ENCODE peak calls at places on chromosomes 3 and 15, in ten cellular contexts. X, F, R, L, N, A, S, I, V and O are unnamed samples.

GRCh38 chr3:132803889-132804288 is 81.7 kb upstream of the NPHP3 start:
- DNase-seq in F (peak; percentile 29), L (no peak), R (no peak), N (no peak), A (peak; percentile 10), X (no peak), S (no peak), V (no peak), I (no peak), O (no peak)

GRCh38 chr15:55282284-55282833 is 7.3 kb downstream of the RAB27A start:
- DNase-seq in F (peak; percentile 77), S (no peak), A (no peak), I (no peak), X (peak; percentile 61), N (no peak), L (no peak), R (peak; percentile 8), V (peak; percentile 53), O (peak; percentile 85)

GRCh38 chr3:136146981-136147729 is 49.0 kb downstream of the MSL2 start:
- DNase-seq in L (no peak), X (no peak), I (no peak), V (peak; percentile 33), F (peak; percentile 45), S (no peak), A (no peak), N (no peak), R (no peak), O (peak; percentile 19)

GRCh38 chr15:68558318-68559305 is 20.2 kb upstream of the CORO2B start:
- DNase-seq in A (peak; percentile 62), F (no peak), I (no peak), L (no peak), X (no peak), V (peak; percentile 77), N (no peak), S (peak; percentile 14), R (no peak), O (no peak)

GRCh38 chr3:38454179-38454883 is 641 bp downstream of the ACVR2B start:
- DNase-seq in V (peak; percentile 42), S (peak; percentile 83), I (peak; percentile 29), N (no peak), L (peak; percentile 32), R (no peak), A (peak; percentile 75), X (peak; percentile 35), F (peak; percentile 34), O (peak; percentile 8)

GRCh38 chr3:179801263-179801662 is 148.4 kb downstream of the USP13 start:
- DNase-seq in A (no peak), S (no peak), R (no peak), X (peak; percentile 49), L (no peak), V (no peak), N (no peak), I (no peak), F (peak; percentile 55), O (peak; percentile 95)

GRCh38 chr3:136332776-136333175 is 82.6 kb downstream of the PCCB start:
- DNase-seq in X (peak; percentile 76), R (no peak), F (peak; percentile 80), S (no peak), I (no peak), V (peak; percentile 26), N (no peak), A (no peak), L (no peak), O (peak; percentile 64)

GRCh38 chr3:41026394-41027177 is 172.7 kb upstream of the CTNNB1 start:
- DNase-seq in F (peak; percentile 77), S (peak; percentile 44), L (peak; percentile 22), N (no peak), I (peak; percentile 65), X (no peak), R (no peak), V (no peak), A (no peak), O (no peak)

GRCh38 chr3:112392393-112393359 is 59.7 kb downstream of the CD200 start:
- DNase-seq in X (no peak), N (no peak), L (no peak), F (no peak), V (no peak), R (no peak), I (no peak), A (no peak), S (no peak), O (no peak)

GRCh38 chr3:121748638-121749275 is 784 bp downstream of the GOLGB1 start:
- DNase-seq in L (peak; percentile 54), V (peak; percentile 62), A (no peak), F (peak; percentile 21), S (no peak), X (peak; percentile 15), I (peak; percentile 7), R (no peak), N (no peak), O (peak; percentile 54)

GRCh38 chr3:87145553-87145952 is 81.6 kb upstream of the CHMP2B start:
- DNase-seq in F (peak; percentile 35), S (no peak), V (peak; percentile 38), A (peak; percentile 18), I (peak; percentile 40), X (peak; percentile 18), L (peak; percentile 4), R (no peak), N (no peak), O (peak; percentile 32)

GRCh38 chr3:14440531-14441239 is 38.3 kb downstream of the SLC6A6 start:
- DNase-seq in V (no peak), N (no peak), F (peak; percentile 62), S (peak; percentile 66), A (peak; percentile 75), X (no peak), I (no peak), R (no peak), L (no peak), O (no peak)

GRCh38 chr3:32780735-32781210 is 37.0 kb upstream of the TRIM71 start:
- DNase-seq in F (peak; percentile 59), S (peak; percentile 91), I (peak; percentile 3), A (no peak), N (no peak), R (no peak), L (peak; percentile 12), X (peak; percentile 41), V (peak; percentile 63), O (peak; percentile 38)

GRCh38 chr3:64728428-64728827 is 40.6 kb upstream of the ADAMTS9 start:
- DNase-seq in A (no peak), L (no peak), I (no peak), R (no peak), S (no peak), F (no peak), N (no peak), V (no peak), X (no peak), O (no peak)

GRCh38 chr3:62554264-62554799 is 181.0 kb upstream of the FEZF2 start:
- DNase-seq in I (no peak), V (peak; percentile 13), N (no peak), F (no peak), R (no peak), S (no peak), A (peak; percentile 27), X (peak; percentile 9), L (no peak), O (peak; percentile 27)

GRCh38 chr15:67097893-67098740 is 32.7 kb downstream of the SMAD3 start:
- DNase-seq in F (peak; percentile 66), A (no peak), L (no peak), X (peak; percentile 78), I (no peak), V (no peak), R (no peak), S (no peak), N (no peak), O (peak; percentile 45)

GRCh38 chr15:70855764-70856163 is 1.8 kb upstream of the LARP6 start:
- DNase-seq in L (no peak), V (no peak), I (no peak), X (no peak), N (no peak), F (peak; percentile 20), S (no peak), R (no peak), A (no peak), O (no peak)

GRCh38 chr3:33096103-33096868 is 660 bp downstream of the GLB1 start:
- DNase-seq in V (peak; percentile 23), A (peak; percentile 63), S (peak; percentile 79), F (peak; percentile 47), L (peak; percentile 59), I (peak; percentile 42), N (no peak), R (peak; percentile 22), X (peak; percentile 41), O (peak; percentile 30)

GRCh38 chr15:29821416-29822099 is 710 bp downstream of the TJP1 start:
- DNase-seq in S (peak; percentile 76), I (peak; percentile 65), X (peak; percentile 75), N (no peak), R (no peak), A (peak; percentile 89), V (peak; percentile 78), F (peak; percentile 90), L (peak; percentile 35), O (peak; percentile 85)

GRCh38 chr15:60093273-60094067 is 89.4 kb downstream of the FOXB1 start:
- DNase-seq in X (no peak), N (no peak), L (no peak), S (no peak), V (no peak), A (peak; percentile 96), F (no peak), R (no peak), I (peak; percentile 7), O (no peak)

GRCh38 chr15:84975871-84976351 is 5.7 kb upstream of the PDE8A start:
- DNase-seq in A (no peak), S (no peak), F (no peak), R (no peak), N (no peak), X (no peak), I (no peak), L (no peak), V (no peak), O (no peak)

GRCh38 chr3:189324538-189325138 is 152.9 kb downstream of the TPRG1 start:
- DNase-seq in F (peak; percentile 92), N (peak; percentile 58), X (peak; percentile 51), S (no peak), I (no peak), A (peak; percentile 64), L (no peak), V (peak; percentile 91), R (peak; percentile 60), O (peak; percentile 37)

GRCh38 chr15:81271761-81272644 is 51.9 kb downstream of the STARD5 start:
- DNase-seq in A (no peak), N (no peak), V (no peak), F (no peak), X (no peak), L (no peak), I (no peak), S (no peak), R (no peak), O (no peak)

GRCh38 chr3:137519602-137520001 is 244.5 kb upstream of the SOX14 start:
- DNase-seq in S (no peak), L (no peak), I (no peak), R (no peak), X (no peak), N (no peak), F (no peak), A (no peak), V (no peak), O (no peak)

GRCh38 chr15:33994005-33994615 is 25.8 kb downstream of the CHRM5 start:
- DNase-seq in S (no peak), X (no peak), I (no peak), N (no peak), R (no peak), L (peak; percentile 45), F (peak; percentile 26), A (peak; percentile 66), V (peak; percentile 45), O (peak; percentile 29)

GRCh38 chr15:69225355-69226027 is 65.1 kb downstream of the GLCE start:
- DNase-seq in S (no peak), X (peak; percentile 14), I (peak; percentile 41), F (peak; percentile 31), L (no peak), R (no peak), A (peak; percentile 32), N (no peak), V (peak; percentile 41), O (peak; percentile 61)

GRCh38 chr15:99105516-99106341 is 849 bp downstream of the SYNM start:
- DNase-seq in X (peak; percentile 34), S (peak; percentile 88), I (no peak), F (peak; percentile 74), A (peak; percentile 91), L (peak; percentile 64), N (no peak), R (no peak), V (peak; percentile 58), O (no peak)

GRCh38 chr3:153400641-153401040 is 238.6 kb downstream of the RAP2B start:
- DNase-seq in X (peak; percentile 1), L (no peak), I (no peak), N (no peak), A (no peak), V (no peak), S (no peak), F (no peak), R (no peak), O (no peak)